ENCODE peak calls at places on chromosomes 5 and 9, in seven cellular contexts. F is colonic mucosa, B is MM.1S, D is heart left ventricle, Z is AG09309, Q is GM06990, U is fibroblast of pulmonary artery. M is an unnamed sample.

GRCh38 chr9:79256691-79257213 is 315.0 kb upstream of the TLE4 start:
- DNase-seq in Q (no peak), Z (peak; percentile 67), D (no peak), U (peak; percentile 20), B (no peak), F (no peak), M (peak; percentile 54)

GRCh38 chr9:14428781-14429230 is 114.9 kb upstream of the NFIB start:
- DNase-seq in Z (no peak), B (peak; percentile 25), D (peak; percentile 67), F (peak; percentile 64), Q (no peak), U (peak; percentile 89), M (no peak)

GRCh38 chr9:136750526-136750925 is 2.2 kb upstream of the LCN6 start:
- DNase-seq in F (no peak), D (no peak), Q (no peak), B (no peak), U (no peak), Z (no peak), M (no peak)

GRCh38 chr9:95495988-95496387 is 20.8 kb downstream of the PTCH1 start:
- DNase-seq in D (no peak), U (no peak), B (no peak), Z (no peak), F (no peak), Q (no peak), M (no peak)

GRCh38 chr5:110770286-110770685 is 31.5 kb downstream of the SLC25A46 start:
- DNase-seq in Q (no peak), D (no peak), F (no peak), B (no peak), U (no peak), Z (no peak), M (no peak)

GRCh38 chr5:95511606-95512005 is 43.2 kb downstream of the SKIC3 start:
- DNase-seq in D (no peak), Z (no peak), Q (no peak), U (no peak), F (no peak), B (no peak), M (no peak)

GRCh38 chr5:142847898-142848790 is 78.0 kb downstream of the ARHGAP26 start:
- DNase-seq in U (no peak), Z (peak; percentile 50), B (no peak), D (no peak), Q (no peak), F (no peak), M (no peak)

GRCh38 chr9:92650296-92650695 is 19.6 kb downstream of the IPPK start:
- DNase-seq in D (no peak), Q (no peak), B (no peak), Z (no peak), U (no peak), F (no peak), M (no peak)

GRCh38 chr9:137195525-137196220 is 4.9 kb downstream of the TPRN start:
- DNase-seq in D (no peak), Z (no peak), B (no peak), Q (no peak), U (no peak), F (peak; percentile 96), M (no peak)

GRCh38 chr5:173925449-173926071 is 37.4 kb downstream of the CPEB4 start:
- DNase-seq in F (peak; percentile 66), U (peak; percentile 69), B (peak; percentile 79), Q (no peak), D (peak; percentile 42), Z (no peak), M (no peak)

GRCh38 chr5:146877783-146878470 is 630 bp downstream of the PPP2R2B start:
- DNase-seq in D (no peak), Z (no peak), B (peak; percentile 56), F (no peak), Q (peak; percentile 3), U (no peak), M (no peak)

GRCh38 chr5:86613459-86613858 is 4.3 kb upstream of the COX7C start:
- DNase-seq in U (no peak), F (no peak), Q (no peak), B (no peak), D (no peak), Z (no peak), M (no peak)

GRCh38 chr9:82535432-82535998 is 527.4 kb downstream of the RASEF start:
- DNase-seq in Q (no peak), D (no peak), F (no peak), U (no peak), Z (no peak), B (peak; percentile 43), M (no peak)

GRCh38 chr5:61051267-61051666 is 106.3 kb downstream of the NDUFAF2 start:
- DNase-seq in U (peak; percentile 51), Z (no peak), D (no peak), F (no peak), B (no peak), Q (no peak), M (peak; percentile 26)

GRCh38 chr9:20989923-20990341 is 41.5 kb downstream of the HACD4 start:
- DNase-seq in B (no peak), Q (no peak), Z (no peak), F (no peak), D (peak; percentile 51), U (no peak), M (no peak)

GRCh38 chr9:13992136-13992798 is 321.7 kb downstream of the NFIB start:
- DNase-seq in F (no peak), Q (no peak), U (peak; percentile 48), D (no peak), Z (no peak), B (no peak), M (no peak)

GRCh38 chr5:33470544-33470943 is 29.8 kb downstream of the TARS1 start:
- DNase-seq in Z (peak; percentile 29), Q (no peak), D (no peak), B (no peak), U (peak; percentile 81), F (no peak), M (peak; percentile 49)

GRCh38 chr9:71490810-71491209 is 277.5 kb downstream of the CEMIP2 start:
- DNase-seq in F (no peak), Q (no peak), B (peak; percentile 23), U (no peak), D (no peak), Z (no peak), M (no peak)

GRCh38 chr5:40985501-40985900 is 76.2 kb downstream of the C7 start:
- DNase-seq in Z (no peak), Q (no peak), F (no peak), D (no peak), B (no peak), U (no peak), M (no peak)

GRCh38 chr5:33195431-33196128 is 245.2 kb upstream of the TARS1 start:
- DNase-seq in B (no peak), Z (peak; percentile 24), U (peak; percentile 72), D (no peak), Q (no peak), F (no peak), M (peak; percentile 32)

GRCh38 chr9:106945727-106946690 is 83.0 kb downstream of the ZNF462 start:
- DNase-seq in D (no peak), Z (peak; percentile 52), F (no peak), B (no peak), Q (no peak), U (peak; percentile 86), M (peak; percentile 75)

GRCh38 chr9:114911167-114911821 is 19.1 kb downstream of the TNFSF8 start:
- DNase-seq in Z (no peak), U (peak; percentile 67), F (peak; percentile 46), B (no peak), D (no peak), Q (no peak), M (no peak)

GRCh38 chr9:76729980-76730737 is 34.1 kb upstream of the PCA3 start:
- DNase-seq in Z (no peak), Q (no peak), U (no peak), F (no peak), D (no peak), B (no peak), M (no peak)

GRCh38 chr5:139856694-139857093 is 61.1 kb downstream of the PSD2 start:
- DNase-seq in F (no peak), D (no peak), B (no peak), Z (no peak), Q (no peak), U (no peak), M (no peak)

GRCh38 chr5:107736608-107737007 is 65.9 kb upstream of the EFNA5 start:
- DNase-seq in F (no peak), B (no peak), Z (no peak), D (no peak), Q (no peak), U (no peak), M (peak; percentile 53)

GRCh38 chr9:136645903-136646754 is 16.6 kb upstream of the EGFL7 start:
- DNase-seq in D (peak; percentile 88), Z (no peak), U (peak; percentile 69), F (no peak), B (no peak), Q (no peak), M (no peak)

GRCh38 chr9:123033352-123033751 is at the start of gene GPR21:
- DNase-seq in F (no peak), Q (no peak), D (no peak), B (no peak), U (no peak), Z (no peak), M (no peak)

GRCh38 chr5:118195215-118195614 is 793.1 kb downstream of the DTWD2 start:
- DNase-seq in F (no peak), Z (no peak), D (no peak), U (no peak), B (no peak), Q (no peak), M (no peak)
- H3K4me3 ChIP-seq in F (no peak overlapping the region), Z (no peak overlapping the region), D (no peak overlapping the region), U (no peak overlapping the region), B (no peak overlapping the region), Q (no peak overlapping the region), M (no peak overlapping the region)

DNA sequence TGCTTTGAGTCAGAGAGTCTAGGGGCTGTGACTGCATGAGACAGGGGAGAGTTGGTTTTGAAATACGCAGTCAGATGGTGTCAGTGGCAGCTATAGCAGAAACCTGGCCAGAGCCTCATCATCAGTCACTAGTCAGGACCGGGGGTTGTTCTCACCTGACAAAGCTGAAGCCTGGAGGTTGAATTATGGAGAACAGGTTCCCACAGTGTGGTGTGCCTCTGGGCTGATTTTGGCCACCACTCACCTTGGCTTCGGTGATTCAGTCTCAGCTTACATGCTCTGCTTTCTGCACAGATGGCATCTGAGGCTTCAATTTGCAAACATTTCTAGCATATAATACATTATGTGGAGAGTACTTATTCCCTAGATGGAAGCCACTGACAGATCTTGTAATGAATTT is 387.3 kb downstream of the YTHDC2 start:
- DNase-seq in Q (no peak), Z (no peak), U (no peak), F (no peak), D (no peak), B (no peak), M (no peak)
- H3K4me3 ChIP-seq in Q (no peak overlapping the region), Z (no peak overlapping the region), U (no peak overlapping the region), F (no peak overlapping the region), D (no peak overlapping the region), B (no peak overlapping the region), M (no peak overlapping the region)

DNA sequence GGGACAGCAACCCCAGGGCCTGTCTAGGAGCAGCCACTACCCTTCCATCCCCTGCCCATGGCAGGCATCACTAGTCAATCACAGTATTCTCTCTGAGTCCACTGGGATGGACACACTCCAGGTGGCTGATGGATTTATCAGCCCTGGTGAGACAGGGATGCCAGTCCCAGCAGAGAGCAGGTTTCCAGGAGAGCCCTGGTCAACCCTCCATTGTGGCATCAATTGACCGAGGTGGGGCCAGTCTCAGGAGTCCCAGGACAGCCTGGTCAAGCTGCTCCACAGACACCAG is 107.5 kb upstream of the SARDH start:
- DNase-seq in F (no peak), Z (no peak), D (no peak), Q (no peak), U (no peak), B (no peak), M (no peak)
- H3K4me3 ChIP-seq in F (no peak overlapping the region), Z (no peak overlapping the region), D (no peak overlapping the region), Q (no peak overlapping the region), U (no peak overlapping the region), B (no peak overlapping the region), M (no peak overlapping the region)

GRCh38 chr9:4333787-4334186 is 33.9 kb upstream of the GLIS3 start:
- DNase-seq in B (no peak), Q (no peak), U (no peak), F (no peak), Z (no peak), D (no peak), M (no peak)
- H3K4me3 ChIP-seq in B (no peak overlapping the region), Q (no peak overlapping the region), U (no peak overlapping the region), F (no peak overlapping the region), Z (no peak overlapping the region), D (no peak overlapping the region), M (no peak overlapping the region)

M was measured in skeletal muscle cell.